ENCODE peak calls at places on chromosomes 6 and 20, in four cellular contexts. T, X, A and B are unnamed samples.

GRCh38 chr6:71252407-71252806 is 36.2 kb upstream of the OGFRL1 start:
- DNase-seq in T (no peak), X (no peak), A (no peak), B (no peak)

GRCh38 chr6:53811082-53811481 is 16.3 kb downstream of the LRRC1 start:
- DNase-seq in T (no peak), X (no peak), A (peak), B (no peak)

GRCh38 chr20:37323985-37324384 is 22.0 kb upstream of the SRC start:
- DNase-seq in T (no peak), X (no peak), A (no peak), B (no peak)

GRCh38 chr6:112141707-112142106 is 54.3 kb downstream of the FAM229B start:
- DNase-seq in T (no peak), X (no peak), A (no peak), B (no peak)

GRCh38 chr6:166904101-166904746 is 52.1 kb downstream of the RNASET2 start:
- DNase-seq in T (peak), X (no peak), A (peak), B (peak)

GRCh38 chr6:152148412-152148811 is 340.9 kb downstream of the ESR1 start:
- DNase-seq in T (no peak), X (no peak), A (no peak), B (no peak)

GRCh38 chr6:43983191-43983590 is 144.1 kb downstream of the MRPL14 start:
- DNase-seq in T (no peak), X (no peak), A (no peak), B (no peak)

GRCh38 chr6:27096834-27097511 is 150.5 kb upstream of the PRSS16 start:
- DNase-seq in T (peak), X (peak), A (peak), B (peak)

GRCh38 chr20:37786043-37786442 is 92.2 kb downstream of the CTNNBL1 start:
- DNase-seq in T (no peak), X (no peak), A (no peak), B (no peak)

GRCh38 chr6:33547499-33547898 is 32.6 kb downstream of the BAK1 start:
- DNase-seq in T (no peak), X (no peak), A (no peak), B (no peak)

GRCh38 chr6:161830866-161831600 is 557.2 kb upstream of the AGPAT4 start:
- DNase-seq in T (no peak), X (no peak), A (no peak), B (no peak)

GRCh38 chr20:1631309-1632227 is 11.8 kb upstream of the SIRPB1 start:
- DNase-seq in T (no peak), X (no peak), A (no peak), B (no peak)

GRCh38 chr6:94341173-94341572 is 921.8 kb upstream of the EPHA7 start:
- DNase-seq in T (no peak), X (no peak), A (no peak), B (peak)

GRCh38 chr6:53299331-53299835 is 49.4 kb downstream of the ELOVL5 start:
- DNase-seq in T (no peak), X (no peak), A (no peak), B (no peak)

GRCh38 chr20:11880694-11881093 is 37.0 kb upstream of the BTBD3 start:
- DNase-seq in T (no peak), X (no peak), A (no peak), B (no peak)

GRCh38 chr6:152057832-152058498 is 250.5 kb downstream of the ESR1 start:
- DNase-seq in T (no peak), X (no peak), A (peak), B (no peak)

GRCh38 chr6:129575378-129576118 is 134.4 kb downstream of the ARHGAP18 start:
- DNase-seq in T (peak), X (no peak), A (no peak), B (no peak)

GRCh38 chr6:89385156-89385667 is 26.9 kb downstream of the RRAGD start:
- DNase-seq in T (no peak), X (no peak), A (no peak), B (peak)

GRCh38 chr20:19453781-19454310 is 241.4 kb downstream of the SLC24A3 start:
- DNase-seq in T (peak), X (no peak), A (no peak), B (no peak)

GRCh38 chr6:129598244-129599187 is 111.5 kb downstream of the ARHGAP18 start:
- DNase-seq in T (peak), X (no peak), A (peak), B (no peak)

DNA sequence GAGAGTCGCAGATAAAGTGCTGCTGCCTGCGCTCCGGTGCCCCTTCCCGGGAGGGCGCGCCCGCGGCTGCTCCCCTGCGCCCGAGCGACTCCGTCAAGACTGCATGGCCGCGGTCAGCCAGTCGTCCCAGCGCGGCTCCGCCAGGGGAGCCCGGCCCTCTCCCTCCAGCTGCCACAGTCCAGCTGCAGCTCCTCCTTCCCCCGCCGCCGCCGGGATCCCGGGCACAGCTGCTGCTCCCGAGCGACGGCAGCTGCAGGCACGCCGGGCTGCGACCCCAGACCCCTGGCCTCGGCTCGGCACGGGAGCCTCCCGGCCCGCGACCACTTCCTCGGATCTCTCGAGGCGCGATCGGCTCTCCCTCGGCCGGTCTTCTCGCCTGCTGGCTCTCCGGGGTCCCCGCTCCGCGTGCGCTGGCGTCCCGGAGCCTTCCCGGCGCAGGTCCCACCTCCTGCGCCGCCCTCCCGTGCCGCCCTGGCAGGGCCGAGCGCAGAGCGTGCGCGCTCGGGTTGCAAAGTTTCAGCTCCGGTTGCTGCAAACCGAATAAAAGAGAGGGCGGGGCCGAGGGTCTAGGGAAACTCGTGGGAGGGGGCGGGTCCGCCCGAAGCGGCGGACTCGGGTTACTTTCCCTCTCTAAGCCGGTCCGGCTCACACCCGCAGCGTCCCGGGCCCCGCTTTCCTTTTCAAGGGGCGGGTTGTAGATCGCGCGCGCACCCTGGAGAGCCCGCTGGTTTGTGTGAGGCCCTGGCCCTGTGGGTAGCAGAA is at the start of gene CNKSR3:
- DNase-seq in T (peak), X (no peak), A (peak), B (peak)
- TF ChIP-seq CTCF in T (no peak), X (no peak), A (no peak), B (no peak)

DNA sequence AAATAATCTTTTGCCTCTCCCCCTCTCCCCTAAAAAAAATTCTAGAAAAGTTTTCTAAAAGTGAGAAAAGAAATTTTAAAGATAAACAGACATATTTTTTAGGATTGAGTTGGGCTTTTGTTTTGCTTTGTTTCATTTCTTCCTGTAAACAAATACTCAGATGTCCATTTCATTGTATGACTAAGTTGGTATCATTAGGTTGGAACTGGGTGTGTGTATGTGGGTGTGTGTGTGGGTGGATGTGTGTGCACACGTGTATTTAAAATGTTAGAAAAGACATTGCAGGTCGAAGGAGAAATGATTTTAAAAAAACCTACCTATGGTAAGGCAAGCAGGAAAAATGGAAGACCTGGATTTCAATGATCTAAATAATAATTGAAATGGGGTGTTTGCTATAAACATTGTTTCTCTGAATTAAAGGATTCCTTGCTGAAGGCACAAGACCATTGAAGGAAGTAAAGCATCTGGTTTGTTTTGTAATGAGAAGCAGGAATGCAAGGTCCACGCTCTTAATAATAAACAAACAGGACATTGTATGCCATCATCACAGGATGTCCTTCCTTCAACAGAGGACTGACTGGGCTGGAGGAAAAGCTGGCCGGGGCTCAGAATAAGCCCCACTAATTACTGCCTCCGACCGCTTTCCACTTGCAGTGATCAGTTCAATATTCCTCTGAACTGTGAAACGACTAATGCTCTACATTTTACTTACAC is 1.0 kb upstream of the PRDM1 start:
- DNase-seq in T (no peak), X (no peak), A (no peak), B (no peak)
- TF ChIP-seq CTCF in T (no peak), X (no peak), A (no peak), B (no peak)

GRCh38 chr6:130783416-130784107 is 43.6 kb upstream of the SMLR1 start:
- DNase-seq in T (no peak), X (no peak), A (no peak), B (no peak)
- TF ChIP-seq CTCF in T (no peak), X (no peak), A (no peak), B (no peak)

DNA sequence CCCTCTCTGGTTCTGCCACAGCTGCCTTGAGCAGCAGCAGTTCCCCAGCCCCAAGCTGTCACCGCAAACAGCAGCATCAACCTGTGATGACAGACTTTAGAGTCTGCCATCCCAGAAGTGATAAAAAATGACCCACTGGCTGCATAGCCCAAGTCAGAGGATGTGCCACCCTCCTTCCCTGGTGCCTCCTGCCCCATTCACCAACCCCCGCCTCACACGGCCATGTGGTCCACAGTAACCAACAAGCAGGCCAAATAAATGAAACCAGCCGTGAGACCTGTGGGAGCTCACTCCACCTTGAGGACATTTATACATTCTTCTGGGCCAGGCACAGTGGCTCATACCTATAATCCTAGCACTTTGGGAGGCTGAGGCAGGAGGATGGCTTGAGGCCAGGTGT is 98.2 kb downstream of the PRND start:
- DNase-seq in T (no peak), X (no peak), A (no peak), B (no peak)
- TF ChIP-seq CTCF in T (no peak), X (no peak), A (no peak), B (no peak)

DNA sequence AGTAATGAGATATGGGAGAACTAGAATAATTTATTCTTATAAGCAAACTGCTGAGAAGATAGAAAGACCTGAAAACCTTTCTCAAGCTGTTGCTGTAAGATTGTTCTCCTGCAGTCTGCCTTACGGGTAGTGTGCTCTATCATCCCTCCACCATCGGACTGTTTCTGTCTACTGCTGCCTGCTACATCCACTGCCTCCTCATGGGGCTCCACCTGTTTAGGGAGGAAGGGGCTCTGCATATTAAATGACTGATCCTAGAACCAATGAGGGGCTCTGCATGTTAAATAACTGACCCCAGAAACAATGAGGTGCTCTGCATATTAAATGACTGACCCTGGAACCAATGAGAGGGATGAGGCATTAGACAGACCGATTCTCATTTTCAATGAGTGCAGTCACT is 654.6 kb downstream of the KIF16B start:
- DNase-seq in T (no peak), X (no peak), A (no peak), B (no peak)
- TF ChIP-seq CTCF in T (no peak), X (no peak), A (no peak), B (no peak)

DNA sequence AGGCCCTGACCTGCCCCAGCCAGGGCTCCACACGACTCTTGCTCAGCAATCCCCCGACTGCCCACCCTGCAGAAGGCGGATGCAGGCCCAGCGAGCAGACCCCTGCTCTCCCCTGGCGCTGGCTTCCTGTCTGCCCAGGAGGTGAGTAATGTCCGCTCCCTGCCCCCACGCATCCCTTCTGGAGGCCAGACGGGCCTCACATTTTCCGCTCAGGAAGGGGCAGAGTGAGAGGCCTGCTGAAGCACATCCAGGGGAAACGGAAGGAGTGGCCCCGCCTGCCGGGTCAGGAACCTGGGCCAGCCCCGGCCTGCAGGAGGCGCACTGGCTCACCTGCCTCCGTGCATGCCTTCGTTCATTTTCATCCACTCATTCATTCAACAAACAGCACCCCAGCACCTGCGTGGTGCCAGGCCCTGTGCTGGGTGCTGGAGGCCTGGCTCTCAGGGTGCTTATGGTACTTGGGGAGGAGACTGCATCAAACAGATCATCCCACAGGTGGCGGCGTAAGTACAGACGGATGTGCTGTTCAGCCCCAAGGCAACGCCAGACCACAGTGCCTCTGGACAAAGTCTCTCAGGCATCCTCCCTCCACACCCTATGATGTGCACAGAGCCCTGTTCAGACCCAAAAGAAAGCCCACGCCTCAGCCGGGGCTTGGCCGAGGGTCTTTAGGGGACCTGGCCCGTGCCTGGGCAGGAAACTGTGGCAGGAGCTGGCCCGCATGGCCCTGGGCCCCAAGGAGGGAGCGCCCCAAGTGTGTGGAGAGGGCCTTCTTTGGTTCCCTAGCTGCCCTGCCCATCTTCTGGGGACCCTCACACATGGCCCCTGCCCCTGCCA is 112.1 kb downstream of the ASXL1 start:
- DNase-seq in T (peak), X (no peak), A (peak), B (peak)
- TF ChIP-seq CTCF in T (peak), X (no peak), A (peak), B (peak)

GRCh38 chr6:148466158-148466557 is 123.5 kb downstream of the SASH1 start:
- DNase-seq in T (no peak), X (no peak), A (no peak), B (no peak)
- TF ChIP-seq CTCF in T (no peak), X (no peak), A (no peak), B (no peak)